ENCODE peak calls at places on chromosomes 7 and 10, in eight cellular contexts. E is sigmoid colon, C is ovary, S is A549, G is adrenal gland, K is upper lobe of left lung, J is body of pancreas, U is stomach. B is an unnamed sample.
A peak's percentile ranks its signal among the peaks of the same experiment; 100 is the strongest.

GRCh38 chr10:102509387-102509786 is 5.6 kb downstream of the SUFU start:
- DNase-seq in E (no peak), C (no peak), S (no peak), G (no peak), K (no peak), J (no peak), U (no peak), B (no peak)

GRCh38 chr7:1689356-1689755 is 19.3 kb downstream of the ELFN1 start:
- DNase-seq in E (no peak), C (no peak), S (no peak), G (peak; percentile 3), K (peak; percentile 5), J (no peak), U (peak; percentile 15), B (no peak)

GRCh38 chr7:27180431-27181175 is 4.4 kb downstream of the HOXA11 start:
- DNase-seq in E (peak; percentile 76), C (no peak), S (no peak), G (no peak), K (no peak), J (no peak), U (no peak), B (no peak)

GRCh38 chr10:88523739-88524400 is 59.2 kb downstream of the RNLS start:
- DNase-seq in E (no peak), C (no peak), S (no peak), G (no peak), K (no peak), J (no peak), U (no peak), B (no peak)

GRCh38 chr10:122678266-122678665 is 21.4 kb downstream of the C10orf120 start:
- DNase-seq in E (no peak), C (no peak), S (no peak), G (no peak), K (no peak), J (no peak), U (no peak), B (no peak)

GRCh38 chr10:119670717-119671116 is 19.5 kb downstream of the BAG3 start:
- DNase-seq in E (no peak), C (no peak), S (no peak), G (no peak), K (no peak), J (no peak), U (no peak), B (no peak)

GRCh38 chr10:86304436-86304835 is 62.2 kb downstream of the GRID1 start:
- DNase-seq in E (peak; percentile 18), C (no peak), S (no peak), G (no peak), K (no peak), J (no peak), U (no peak), B (peak; percentile 42)

GRCh38 chr7:5678295-5679046 is 103.0 kb downstream of the RNF216 start:
- DNase-seq in E (no peak), C (no peak), S (no peak), G (no peak), K (no peak), J (no peak), U (no peak), B (no peak)

GRCh38 chr7:64528770-64529169 is 34.1 kb downstream of the ZNF680 start:
- DNase-seq in E (no peak), C (no peak), S (no peak), G (no peak), K (no peak), J (no peak), U (no peak), B (no peak)

GRCh38 chr10:127977368-127978009 is 70.6 kb downstream of the PTPRE start:
- DNase-seq in E (peak; percentile 88), C (peak; percentile 37), S (no peak), G (peak; percentile 95), K (peak; percentile 85), J (peak; percentile 45), U (peak; percentile 52), B (peak; percentile 93)

GRCh38 chr10:4767033-4767814 is 58.8 kb upstream of the AKR1E2 start:
- DNase-seq in E (no peak), C (no peak), S (peak; percentile 13), G (no peak), K (no peak), J (peak; percentile 9), U (no peak), B (no peak)

GRCh38 chr7:94333810-94334209 is 60.9 kb upstream of the COL1A2 start:
- DNase-seq in E (no peak), C (no peak), S (no peak), G (no peak), K (no peak), J (no peak), U (no peak), B (no peak)

GRCh38 chr10:128102480-128103228 is 23.6 kb downstream of the MKI67 start:
- DNase-seq in E (no peak), C (no peak), S (no peak), G (no peak), K (peak; percentile 77), J (no peak), U (peak; percentile 48), B (peak; percentile 75)

GRCh38 chr7:24108906-24109376 is 175.0 kb upstream of the NPY start:
- DNase-seq in E (no peak), C (no peak), S (no peak), G (no peak), K (no peak), J (no peak), U (no peak), B (no peak)

GRCh38 chr7:17558558-17559332 is 260.3 kb downstream of the AHR start:
- DNase-seq in E (no peak), C (no peak), S (peak; percentile 36), G (no peak), K (no peak), J (no peak), U (no peak), B (no peak)

GRCh38 chr7:42939457-42940240 is 7.5 kb downstream of the MRPL32 start:
- DNase-seq in E (no peak), C (no peak), S (no peak), G (no peak), K (no peak), J (no peak), U (no peak), B (no peak)

GRCh38 chr10:132383751-132384181 is 13.2 kb upstream of the PWWP2B start:
- DNase-seq in E (peak; percentile 43), C (no peak), S (no peak), G (peak; percentile 11), K (no peak), J (peak; percentile 3), U (no peak), B (no peak)

GRCh38 chr7:40298421-40298820 is 163.6 kb downstream of the SUGCT start:
- DNase-seq in E (no peak), C (no peak), S (no peak), G (no peak), K (no peak), J (no peak), U (no peak), B (no peak)

GRCh38 chr7:87933953-87934698 is at the start of gene ADAM22:
- DNase-seq in E (peak; percentile 89), C (peak; percentile 84), S (peak; percentile 39), G (peak; percentile 92), K (peak; percentile 88), J (peak; percentile 88), U (peak; percentile 74), B (peak; percentile 78)
- TF ChIP-seq POLR2A in E (no peak), C (no peak), S (peak; percentile 12), G (peak; percentile 61), K (no peak), J (peak; percentile 51), U (no peak), B (no peak)

DNA sequence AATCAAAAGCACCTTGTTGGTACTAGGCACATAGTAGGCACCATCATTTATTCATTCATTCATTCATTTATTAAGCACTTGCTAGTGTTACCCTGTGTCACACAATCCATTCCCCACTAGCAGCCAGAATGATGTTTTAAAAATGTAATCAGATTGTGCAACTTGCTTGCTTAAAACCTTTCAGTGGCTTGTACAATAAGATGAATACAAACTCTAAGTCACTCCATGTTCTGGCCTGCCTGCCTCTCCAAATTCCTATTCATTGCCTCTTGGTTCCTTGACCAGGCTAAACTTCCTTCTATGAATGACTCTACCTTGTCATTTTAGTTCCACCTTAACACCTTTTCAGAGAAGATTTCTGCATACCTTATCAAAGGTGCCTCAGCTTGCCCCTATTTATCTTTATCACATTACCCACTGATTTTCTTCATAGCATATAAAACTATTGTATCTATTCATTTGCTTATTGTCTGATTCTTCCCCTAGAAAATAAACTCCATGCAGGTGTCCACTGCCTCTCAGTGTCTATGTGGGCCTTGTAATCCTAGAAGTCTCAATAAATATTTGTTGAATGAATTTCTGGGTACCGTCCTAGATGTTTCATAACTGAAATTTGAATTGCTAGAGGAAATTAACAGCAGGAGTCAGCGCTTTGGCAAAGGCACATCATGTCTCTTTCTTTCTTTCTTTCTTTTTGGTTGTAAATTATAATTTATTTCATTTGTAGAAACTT is 169.5 kb downstream of the TMEM26 start:
- DNase-seq in E (no peak), C (no peak), S (no peak), G (no peak), K (peak; percentile 24), J (no peak), U (no peak), B (no peak)
- H3K4me3 ChIP-seq in E (no peak overlapping the region), C (no peak overlapping the region), S (peak overlapping the region; percentile 25), G (no peak overlapping the region), K (no peak overlapping the region), J (no peak overlapping the region), U (no peak overlapping the region), B (no peak overlapping the region)

GRCh38 chr10:6117711-6118110 is 28.9 kb downstream of the RBM17 start:
- DNase-seq in E (no peak), C (no peak), S (no peak), G (no peak), K (no peak), J (no peak), U (no peak), B (no peak)
- TF ChIP-seq POLR2A in E (no peak), C (no peak), S (no peak), G (no peak), K (no peak), J (no peak), U (no peak), B (no peak)

DNA sequence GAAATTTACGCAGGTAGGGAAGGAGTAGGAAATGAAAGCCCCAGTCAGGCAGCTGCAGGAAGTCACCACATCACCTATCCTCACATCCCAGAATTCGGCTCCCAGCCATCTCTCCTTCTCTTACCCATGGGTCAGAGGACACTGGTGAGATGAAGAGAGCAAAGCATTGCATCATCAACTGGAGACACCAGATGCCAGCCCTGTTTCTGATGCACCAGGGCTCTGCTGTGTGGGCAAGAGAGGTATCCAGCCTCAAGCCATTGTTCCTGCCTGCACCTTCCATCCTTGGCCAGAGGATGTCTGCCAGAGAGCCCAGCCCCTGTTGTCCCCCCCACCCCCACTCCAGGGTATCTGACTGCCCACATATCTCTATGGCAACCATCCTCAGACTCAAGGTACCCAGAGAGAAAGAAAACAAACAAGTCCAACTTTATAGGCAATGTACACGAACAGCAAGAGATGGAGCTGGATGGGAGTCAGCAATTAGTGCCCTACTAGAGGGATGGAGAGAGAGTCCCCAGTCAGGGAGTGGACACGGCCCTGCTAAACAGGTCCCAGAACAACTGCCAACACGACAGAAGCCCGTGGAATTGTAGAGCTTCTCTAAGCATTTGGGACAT is 3.0 kb downstream of the CAMK2G start:
- DNase-seq in E (no peak), C (no peak), S (no peak), G (no peak), K (no peak), J (no peak), U (no peak), B (no peak)
- H3K4me3 ChIP-seq in E (no peak overlapping the region), C (no peak overlapping the region), S (no peak overlapping the region), G (no peak overlapping the region), K (no peak overlapping the region), J (no peak overlapping the region), U (no peak overlapping the region), B (no peak overlapping the region)

B was measured in lower leg skin.